ENCODE peak calls at places on chromosomes 7 and 10, in five cellular contexts. Z is SK-N-SH, O is HepG2, J is GM12878, P is K562. K is an unnamed sample.

GRCh38 chr10:58661336-58661735 is 148.7 kb downstream of the BICC1 start:
- DNase-seq in J (no peak), O (no peak), Z (no peak), P (no peak), K (no peak)

GRCh38 chr10:132466520-132467463 is 69.8 kb downstream of the PWWP2B start:
- DNase-seq in O (no peak), J (no peak), P (no peak), Z (no peak), K (no peak)

GRCh38 chr7:117688126-117688525 is 185.1 kb downstream of the CTTNBP2 start:
- DNase-seq in J (no peak), O (no peak), P (no peak), Z (no peak), K (no peak)

GRCh38 chr7:5424689-5425506 is 1.3 kb upstream of the TNRC18 start:
- DNase-seq in O (peak), Z (no peak), J (no peak), P (peak), K (no peak)

GRCh38 chr10:119383174-119383856 is 159.2 kb downstream of the RGS10 start:
- DNase-seq in Z (no peak), J (no peak), P (no peak), O (no peak), K (no peak)

GRCh38 chr7:158745057-158745715 is 40.6 kb upstream of the NCAPG2 start:
- DNase-seq in O (no peak), J (no peak), Z (no peak), P (no peak), K (no peak)

GRCh38 chr7:19060870-19061269 is 56.6 kb downstream of the TWIST1 start:
- DNase-seq in J (no peak), P (no peak), Z (no peak), O (no peak), K (no peak)

GRCh38 chr10:33609546-33609945 is 275.1 kb upstream of the NRP1 start:
- DNase-seq in J (no peak), P (no peak), O (no peak), Z (no peak), K (peak)

GRCh38 chr7:103113164-103113563 is 35.7 kb downstream of the NAPEPLD start:
- DNase-seq in P (no peak), Z (no peak), O (no peak), J (no peak), K (peak)

GRCh38 chr10:49606981-49607535 is 3.1 kb upstream of the SLC18A3 start:
- DNase-seq in O (peak), Z (no peak), P (peak), J (no peak), K (peak)

GRCh38 chr10:62817120-62817762 is 1.1 kb upstream of the EGR2 start:
- DNase-seq in J (no peak), O (no peak), Z (peak), P (peak), K (peak)

GRCh38 chr7:68321076-68321639 is 1277.1 kb upstream of the AUTS2 start:
- DNase-seq in P (no peak), J (no peak), O (no peak), Z (peak), K (peak)

GRCh38 chr7:24755096-24755495 is 2.2 kb downstream of the GSDME start:
- DNase-seq in Z (no peak), P (no peak), J (no peak), O (no peak), K (no peak)

GRCh38 chr10:60123172-60123571 is 216.8 kb upstream of the CCDC6 start:
- DNase-seq in Z (no peak), J (no peak), P (no peak), O (no peak), K (no peak)

GRCh38 chr7:44439933-44440332 is 50.5 kb downstream of the NUDCD3 start:
- DNase-seq in Z (no peak), J (no peak), O (no peak), P (no peak), K (no peak)

GRCh38 chr10:61635946-61636345 is 26.8 kb upstream of the CABCOCO1 start:
- DNase-seq in Z (no peak), O (no peak), J (no peak), P (no peak), K (peak)

GRCh38 chr7:128424936-128425335 is 15.2 kb upstream of the IMPDH1 start:
- DNase-seq in P (no peak), O (no peak), J (no peak), Z (no peak), K (no peak)
- TF ChIP-seq REST in P (no peak), O (no peak), J (no peak), Z (no peak), K (no peak)

GRCh38 chr7:47710201-47710935 is 128.5 kb upstream of the TNS3 start:
- DNase-seq in P (no peak), J (no peak), Z (no peak), O (no peak), K (no peak)
- TF ChIP-seq SMC3 in P (no peak), J (no peak), Z (peak), O (no peak), K (no peak)

GRCh38 chr10:124992462-124993344 is 50.8 kb downstream of the ZRANB1 start:
- DNase-seq in O (peak), Z (peak), J (no peak), P (no peak), K (no peak)
- TF ChIP-seq REST in O (no peak), Z (no peak), J (no peak), P (no peak), K (no peak)

GRCh38 chr7:131190581-131190980 is 137.1 kb upstream of the MKLN1 start:
- DNase-seq in O (no peak), Z (no peak), J (no peak), P (no peak), K (no peak)

GRCh38 chr7:131196808-131197207 is 130.9 kb upstream of the MKLN1 start:
- DNase-seq in J (no peak), P (no peak), Z (no peak), O (no peak), K (no peak)

GRCh38 chr7:131190146-131190545 is 137.5 kb upstream of the MKLN1 start:
- DNase-seq in P (no peak), J (no peak), O (no peak), Z (no peak), K (peak)

GRCh38 chr7:131197920-131198610 is 129.6 kb upstream of the MKLN1 start:
- DNase-seq in J (no peak), P (no peak), O (no peak), Z (no peak), K (peak)

GRCh38 chr7:131194070-131194865 is 133.4 kb upstream of the MKLN1 start:
- DNase-seq in O (no peak), Z (no peak), P (no peak), J (no peak), K (no peak)
- TF ChIP-seq SMC3 in O (peak), Z (no peak), P (no peak), J (no peak), K (no peak)

GRCh38 chr10:116049644-116050043 is 223.4 kb downstream of the GFRA1 start:
- DNase-seq in O (no peak), Z (no peak), J (no peak), P (no peak), K (no peak)

GRCh38 chr10:116053910-116054309 is 219.1 kb downstream of the GFRA1 start:
- DNase-seq in O (no peak), P (no peak), J (no peak), Z (no peak), K (no peak)

GRCh38 chr10:116044722-116045374 is 228.2 kb downstream of the GFRA1 start:
- DNase-seq in O (no peak), Z (no peak), P (no peak), J (no peak), K (no peak)

GRCh38 chr10:116045957-116046356 is 227.0 kb downstream of the GFRA1 start:
- DNase-seq in P (no peak), O (no peak), J (no peak), Z (no peak), K (no peak)

DNA sequence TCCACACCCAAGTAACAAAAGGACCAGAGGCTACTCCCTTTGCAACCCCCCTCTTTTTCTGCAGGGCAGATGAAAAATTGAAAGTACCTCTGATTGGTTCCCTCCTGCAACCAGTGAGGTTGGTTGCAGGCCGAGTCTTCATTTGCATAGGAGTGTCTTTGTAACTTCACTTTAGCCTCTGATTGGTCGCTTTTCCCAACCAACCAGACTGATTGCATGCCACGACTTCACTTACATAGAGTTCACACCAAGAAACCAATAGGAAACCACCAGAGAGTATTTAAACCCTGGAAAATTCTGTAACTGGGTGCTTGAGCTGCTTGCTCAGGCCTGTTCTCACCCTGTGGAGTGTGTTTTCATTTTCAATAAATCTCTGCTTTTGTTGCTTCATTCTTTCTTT is 223.8 kb downstream of the GFRA1 start:
- DNase-seq in Z (no peak), J (no peak), P (no peak), O (no peak), K (no peak)
- TF ChIP-seq REST in Z (no peak), J (no peak), P (no peak), O (no peak), K (no peak)

GRCh38 chr7:27727058-27727457 is 12.9 kb upstream of the TAX1BP1 start:
- DNase-seq in P (no peak), O (no peak), J (no peak), Z (no peak), K (no peak)

GRCh38 chr7:27723086-27723485 is 16.9 kb upstream of the TAX1BP1 start:
- DNase-seq in Z (peak), O (no peak), J (no peak), P (no peak), K (no peak)
- TF ChIP-seq SMC3 in Z (peak), O (no peak), J (no peak), P (no peak), K (peak)

GRCh38 chr10:70323143-70323696 is 39.4 kb upstream of the NPFFR1 start:
- DNase-seq in Z (no peak), O (no peak), J (no peak), P (no peak), K (no peak)
- TF ChIP-seq REST in Z (no peak), O (no peak), J (no peak), P (no peak), K (no peak)

K was measured in A549.